ENCODE peak calls at places on chromosomes 6 and 20, in four cellular contexts. S is tibial nerve, Q is lower lobe of right lung, B is IMR-90. C is an unnamed sample.

GRCh38 chr20:34549291-34549928 is 9.1 kb upstream of the MAP1LC3A start:
- DNase-seq in S (no peak), Q (no peak), B (peak; percentile 15), C (no peak)

GRCh38 chr6:141753180-141753579 is 379.5 kb upstream of the GJE1 start:
- DNase-seq in S (no peak), Q (no peak), B (no peak), C (no peak)

GRCh38 chr6:138987299-138987642 is 782 bp downstream of the REPS1 start:
- DNase-seq in S (no peak), Q (peak; percentile 64), B (no peak), C (peak; percentile 36)

GRCh38 chr6:116971959-116972358 is 94.9 kb downstream of the RFX6 start:
- DNase-seq in S (no peak), Q (no peak), B (peak; percentile 31), C (no peak)

GRCh38 chr20:62367136-62367482 is at the start of gene LAMA5:
- DNase-seq in S (no peak), Q (peak; percentile 73), B (no peak), C (no peak)

GRCh38 chr6:27582928-27583725 is 110.2 kb upstream of the ZNF184 start:
- DNase-seq in S (no peak), Q (no peak), B (peak; percentile 71), C (no peak)

GRCh38 chr6:168045141-168045691 is 33.8 kb downstream of the FRMD1 start:
- DNase-seq in S (no peak), Q (peak; percentile 36), B (no peak), C (no peak)

GRCh38 chr20:2418388-2418787 is 37.7 kb downstream of the TGM6 start:
- DNase-seq in S (no peak), Q (no peak), B (no peak), C (no peak)

GRCh38 chr6:91580635-91581034 is 993.8 kb upstream of the MAP3K7 start:
- DNase-seq in S (no peak), Q (no peak), B (peak; percentile 46), C (no peak)

GRCh38 chr20:19423097-19423891 is 210.9 kb downstream of the SLC24A3 start:
- DNase-seq in S (no peak), Q (no peak), B (no peak), C (no peak)

GRCh38 chr6:150527100-150527499 is 72.6 kb upstream of the PLEKHG1 start:
- DNase-seq in S (no peak), Q (no peak), B (peak; percentile 2), C (no peak)

GRCh38 chr20:23446505-23446904 is 6.2 kb downstream of the CST11 start:
- DNase-seq in S (no peak), Q (no peak), B (peak; percentile 21), C (peak; percentile 57)

GRCh38 chr6:169520104-169520503 is 181.7 kb downstream of the WDR27 start:
- DNase-seq in S (no peak), Q (no peak), B (peak; percentile 70), C (no peak)

GRCh38 chr6:142702501-142703460 is 242.2 kb downstream of the HIVEP2 start:
- DNase-seq in S (no peak), Q (peak; percentile 60), B (no peak), C (no peak)

GRCh38 chr6:100818066-100818465 is 63.1 kb downstream of the ASCC3 start:
- DNase-seq in S (no peak), Q (no peak), B (peak; percentile 13), C (no peak)

GRCh38 chr6:24026050-24026449 is 100.0 kb upstream of the NRSN1 start:
- DNase-seq in S (no peak), Q (no peak), B (no peak), C (no peak)

GRCh38 chr20:4014031-4014474 is 1.3 kb downstream of the RNF24 start:
- DNase-seq in S (no peak), Q (no peak), B (peak; percentile 85), C (no peak)

DNA sequence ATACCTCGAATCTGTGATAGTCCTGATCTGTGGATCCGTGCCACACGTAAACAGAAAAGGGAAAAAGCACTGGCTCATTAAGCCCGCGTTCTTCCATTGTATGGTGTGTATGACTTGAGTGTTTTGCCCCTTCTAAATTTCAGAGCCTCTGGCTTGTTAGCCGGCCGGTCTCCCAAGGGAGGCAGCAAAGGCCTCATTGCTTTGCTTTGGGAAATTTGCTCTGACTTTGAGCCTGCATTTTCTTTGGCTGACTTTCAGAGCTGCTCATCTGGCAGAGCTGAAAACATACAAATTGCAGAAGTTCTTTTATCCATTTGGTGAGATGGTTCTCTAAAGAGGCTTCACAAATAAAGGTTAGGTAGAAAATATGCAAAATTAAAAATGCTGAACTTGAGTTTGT is 123.0 kb downstream of the UTRN start:
- DNase-seq in S (no peak), Q (no peak), B (peak; percentile 18), C (no peak)
- H3K27ac ChIP-seq in S (peak overlapping the region; percentile 38), Q (no peak overlapping the region), B (no peak overlapping the region), C (no peak overlapping the region)

DNA sequence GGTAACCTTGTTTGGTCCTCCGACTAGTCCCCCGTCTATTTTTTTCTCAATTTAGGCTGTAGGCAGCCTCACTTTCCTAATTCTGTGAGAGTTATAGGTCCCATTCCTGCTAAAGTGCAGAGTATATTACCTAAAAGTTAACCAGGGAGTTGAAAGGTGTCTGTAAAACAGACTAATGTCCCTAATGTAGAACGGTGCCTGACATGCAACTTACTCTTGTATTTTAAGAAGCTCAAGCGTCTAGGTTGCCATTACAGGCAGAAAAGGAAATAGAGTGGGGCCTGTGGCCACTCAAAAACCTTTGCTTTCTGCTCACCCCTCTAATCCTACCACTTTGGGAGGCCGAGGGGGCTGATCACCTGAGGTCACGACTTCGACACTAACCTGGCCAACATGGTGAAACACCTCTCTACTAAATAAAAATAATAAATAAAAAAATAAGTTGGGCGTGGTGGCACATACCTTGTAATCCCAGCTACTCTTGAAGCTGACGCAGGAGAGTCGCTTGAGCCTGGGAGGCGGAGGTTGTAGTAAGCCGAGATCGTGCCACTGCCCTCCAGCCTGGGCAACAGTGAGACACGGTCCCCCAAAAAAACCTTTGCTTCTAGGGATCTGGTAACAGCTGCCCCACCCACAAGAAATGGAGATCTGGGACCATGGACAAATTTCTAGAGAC is 37.9 kb downstream of the HFE start:
- DNase-seq in S (no peak), Q (peak; percentile 58), B (no peak), C (no peak)
- H3K27ac ChIP-seq in S (peak overlapping the region; percentile 99), Q (peak overlapping the region; percentile 99), B (peak overlapping the region; percentile 86), C (peak overlapping the region; percentile 88)

GRCh38 chr6:3913077-3913957 is 64.1 kb downstream of the FAM50B start:
- DNase-seq in S (peak; percentile 40), Q (no peak), B (peak; percentile 99), C (no peak)

GRCh38 chr6:3913958-3914337 is 64.8 kb downstream of the FAM50B start:
- DNase-seq in S (no peak), Q (no peak), B (peak; percentile 30), C (no peak)

GRCh38 chr6:3911130-3911529 is 62.0 kb downstream of the FAM50B start:
- DNase-seq in S (no peak), Q (no peak), B (no peak), C (no peak)

GRCh38 chr6:3911614-3912336 is 62.6 kb downstream of the FAM50B start:
- DNase-seq in S (no peak), Q (no peak), B (peak; percentile 92), C (no peak)

GRCh38 chr6:3912366-3913076 is 63.3 kb downstream of the FAM50B start:
- DNase-seq in S (no peak), Q (no peak), B (peak; percentile 14), C (no peak)
- H3K27ac ChIP-seq in S (peak overlapping the region; percentile 84), Q (peak overlapping the region; percentile 67), B (peak overlapping the region; percentile 82), C (peak overlapping the region; percentile 16)

DNA sequence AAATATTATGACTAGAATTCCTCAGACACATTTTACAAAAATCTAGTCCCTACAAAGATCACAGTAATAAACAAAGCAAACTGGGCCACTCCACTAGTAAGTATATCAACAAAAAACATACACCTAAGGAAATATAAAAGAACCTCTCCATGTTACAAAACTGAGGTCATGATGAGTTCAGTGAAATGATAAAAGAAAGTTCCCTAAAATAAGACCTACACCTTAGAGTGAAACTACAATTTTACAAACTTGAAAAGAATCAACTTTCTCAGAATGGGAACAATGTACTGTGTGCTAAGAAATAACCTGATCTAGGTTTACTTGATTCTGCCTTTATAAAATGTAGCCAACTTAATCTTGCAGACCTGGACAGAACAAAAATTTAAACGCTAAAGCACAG is 2.0 kb downstream of the RALGAPA2 start:
- DNase-seq in S (no peak), Q (no peak), B (no peak), C (no peak)
- H3K27ac ChIP-seq in S (peak overlapping the region; percentile 93), Q (peak overlapping the region; percentile 95), B (no peak overlapping the region), C (no peak overlapping the region)

GRCh38 chr20:57428611-57429496 is 37.7 kb downstream of the RBM38 start:
- DNase-seq in S (no peak), Q (peak; percentile 38), B (no peak), C (peak; percentile 78)
- H3K27ac ChIP-seq in S (no peak overlapping the region), Q (no peak overlapping the region), B (no peak overlapping the region), C (no peak overlapping the region)

GRCh38 chr6:56246941-56247653 is at the start of gene COL21A1:
- DNase-seq in S (peak; percentile 19), Q (peak; percentile 49), B (no peak), C (peak; percentile 21)
- H3K27ac ChIP-seq in S (peak within 1 kb of the TSS; percentile 84), Q (peak within 1 kb of the TSS; percentile 54), B (no peak within 1 kb of the TSS), C (no peak within 1 kb of the TSS)